ENCODE peak calls at places on chromosomes 12 and 14, in five cellular contexts. M, S, Z, N and L are unnamed samples. For H3K4me1, the result is how much of the 10 kb centered on the place peaks cover.

GRCh38 chr14:96824283-96824682 is 27.1 kb downstream of the VRK1 start:
- DNase-seq in S (no peak), M (peak), Z (no peak), N (no peak), L (peak)

GRCh38 chr14:90382491-90383125 is 14.2 kb upstream of the CALM1 start:
- DNase-seq in N (no peak), M (peak), S (no peak), Z (no peak), L (peak)

GRCh38 chr12:45730842-45731336 is 1.4 kb downstream of the ARID2 start:
- DNase-seq in Z (no peak), M (peak), N (no peak), S (no peak), L (no peak)

GRCh38 chr12:53676715-53677611 is 1.1 kb upstream of the ATP5MC2 start:
- DNase-seq in M (peak), N (no peak), S (peak), Z (peak), L (peak)

GRCh38 chr14:49621114-49621881 is 699 bp downstream of the MGAT2 start:
- DNase-seq in M (peak), Z (no peak), S (peak), N (no peak), L (no peak)

GRCh38 chr12:54437243-54437642 is 18.2 kb upstream of the ITGA5 start:
- DNase-seq in N (no peak), Z (no peak), M (no peak), S (no peak), L (no peak)

GRCh38 chr12:12704593-12705230 is 8.7 kb upstream of the GPR19 start:
- DNase-seq in N (no peak), S (peak), M (peak), Z (peak), L (peak)

GRCh38 chr12:68559984-68560822 is 50.5 kb upstream of the RAP1B start:
- DNase-seq in N (no peak), Z (no peak), M (peak), S (peak), L (peak)

GRCh38 chr14:51239813-51240803 is at the start of gene TMX1:
- DNase-seq in Z (peak), S (peak), N (peak), M (peak), L (peak)

GRCh38 chr14:31994391-31995033 is 82.6 kb upstream of the ARHGAP5 start:
- DNase-seq in N (no peak), M (no peak), Z (no peak), S (no peak), L (no peak)

GRCh38 chr14:101017806-101018560 is 114.5 kb upstream of the RTL1 start:
- DNase-seq in M (no peak), S (peak), N (no peak), Z (no peak), L (no peak)

GRCh38 chr14:94569381-94570001 is 8.2 kb downstream of the SERPINA4 start:
- DNase-seq in Z (no peak), S (no peak), M (no peak), N (no peak), L (no peak)

GRCh38 chr14:30993071-30993470 is 32.4 kb upstream of the AP4S1 start:
- DNase-seq in M (no peak), S (no peak), N (no peak), Z (no peak), L (no peak)

GRCh38 chr12:3931721-3932120 is 58.5 kb upstream of the PARP11 start:
- DNase-seq in S (no peak), N (no peak), M (no peak), Z (no peak), L (no peak)

GRCh38 chr12:95201056-95201670 is 16.1 kb downstream of the FGD6 start:
- DNase-seq in S (no peak), M (peak), N (no peak), Z (no peak), L (peak)

GRCh38 chr12:30991466-30991865 is 64.9 kb downstream of the TSPAN11 start:
- DNase-seq in N (no peak), S (no peak), M (no peak), Z (no peak), L (no peak)

GRCh38 chr12:1504304-1505150 is 89.9 kb downstream of the FBXL14 start:
- DNase-seq in M (no peak), Z (no peak), S (peak), N (no peak), L (no peak)

GRCh38 chr12:63821781-63822251 is 22.7 kb upstream of the SRGAP1 start:
- DNase-seq in Z (no peak), M (peak), S (no peak), N (no peak), L (no peak)

GRCh38 chr14:58787601-58788000 is 149.8 kb downstream of the DACT1 start:
- DNase-seq in N (no peak), S (no peak), Z (no peak), M (no peak), L (no peak)

GRCh38 chr14:97523936-97524335 is 726.8 kb downstream of the VRK1 start:
- DNase-seq in M (no peak), N (no peak), S (no peak), Z (no peak), L (no peak)

GRCh38 chr12:116323696-116324386 is 46.3 kb upstream of the MED13L start:
- DNase-seq in N (no peak), M (no peak), Z (no peak), S (no peak), L (no peak)

GRCh38 chr12:6323340-6323994 is 13.0 kb downstream of the PLEKHG6 start:
- DNase-seq in S (peak), Z (no peak), N (peak), M (peak), L (peak)

GRCh38 chr12:47156167-47156736 is 76.5 kb upstream of the AMIGO2 start:
- DNase-seq in M (peak), N (no peak), S (no peak), Z (no peak), L (peak)

GRCh38 chr14:62179367-62180018 is 417.3 kb downstream of the SNAPC1 start:
- DNase-seq in N (peak), S (peak), Z (peak), M (peak), L (peak)

GRCh38 chr12:57522887-57523705 is 472 bp downstream of the MBD6 start:
- DNase-seq in M (peak), N (no peak), S (no peak), Z (peak), L (peak)

GRCh38 chr12:24596768-24597388 is 352.0 kb downstream of the BCAT1 start:
- DNase-seq in Z (peak), S (no peak), N (no peak), M (peak), L (peak)

GRCh38 chr12:121983546-121984205 is 38.0 kb upstream of the BCL7A start:
- DNase-seq in S (no peak), Z (no peak), N (no peak), M (no peak), L (no peak)

GRCh38 chr12:71691504-71692129 is 5.7 kb downstream of the TMEM19 start:
- DNase-seq in N (no peak), S (no peak), Z (no peak), M (no peak), L (no peak)

GRCh38 chr14:55581011-55581806 is 1.2 kb downstream of the KTN1 start:
- DNase-seq in M (no peak), Z (no peak), S (peak), N (no peak), L (peak)

GRCh38 chr14:61517861-61518802 is 177.2 kb upstream of the HIF1A start:
- DNase-seq in M (no peak), S (no peak), Z (no peak), N (no peak), L (no peak)

GRCh38 chr12:119417440-119417839 is 82.9 kb downstream of the CCDC60 start:
- DNase-seq in S (no peak), Z (no peak), M (no peak), N (no peak), L (no peak)

GRCh38 chr12:132489078-132489601 is 811 bp upstream of the FBRSL1 start:
- DNase-seq in N (no peak), M (no peak), Z (peak), S (no peak), L (peak)

GRCh38 chr12:126480396-126480795 is 1415.2 kb downstream of the AACS start:
- DNase-seq in Z (no peak), S (peak), N (no peak), M (no peak), L (no peak)

GRCh38 chr12:31011746-31012567 is 61.7 kb upstream of the DDX11 start:
- DNase-seq in Z (no peak), M (no peak), N (no peak), S (no peak), L (no peak)

GRCh38 chr12:64739778-64740177 is 19.4 kb downstream of the GNS start:
- DNase-seq in M (peak), N (no peak), S (no peak), Z (no peak), L (no peak)

GRCh38 chr12:130281157-130281799 is 56.4 kb upstream of the PIWIL1 start:
- DNase-seq in N (peak), Z (peak), S (peak), M (no peak), L (no peak)

GRCh38 chr12:80709811-80710726 is 2.6 kb downstream of the MYF6 start:
- DNase-seq in M (no peak), Z (peak), S (peak), N (no peak), L (no peak)

GRCh38 chr14:68749487-68750475 is 43.1 kb downstream of the ZFP36L1 start:
- DNase-seq in S (no peak), Z (no peak), N (no peak), M (peak), L (peak)

GRCh38 chr12:103806807-103807206 is 34.2 kb downstream of the NT5DC3 start:
- DNase-seq in Z (no peak), M (no peak), S (no peak), N (no peak), L (no peak)

DNA sequence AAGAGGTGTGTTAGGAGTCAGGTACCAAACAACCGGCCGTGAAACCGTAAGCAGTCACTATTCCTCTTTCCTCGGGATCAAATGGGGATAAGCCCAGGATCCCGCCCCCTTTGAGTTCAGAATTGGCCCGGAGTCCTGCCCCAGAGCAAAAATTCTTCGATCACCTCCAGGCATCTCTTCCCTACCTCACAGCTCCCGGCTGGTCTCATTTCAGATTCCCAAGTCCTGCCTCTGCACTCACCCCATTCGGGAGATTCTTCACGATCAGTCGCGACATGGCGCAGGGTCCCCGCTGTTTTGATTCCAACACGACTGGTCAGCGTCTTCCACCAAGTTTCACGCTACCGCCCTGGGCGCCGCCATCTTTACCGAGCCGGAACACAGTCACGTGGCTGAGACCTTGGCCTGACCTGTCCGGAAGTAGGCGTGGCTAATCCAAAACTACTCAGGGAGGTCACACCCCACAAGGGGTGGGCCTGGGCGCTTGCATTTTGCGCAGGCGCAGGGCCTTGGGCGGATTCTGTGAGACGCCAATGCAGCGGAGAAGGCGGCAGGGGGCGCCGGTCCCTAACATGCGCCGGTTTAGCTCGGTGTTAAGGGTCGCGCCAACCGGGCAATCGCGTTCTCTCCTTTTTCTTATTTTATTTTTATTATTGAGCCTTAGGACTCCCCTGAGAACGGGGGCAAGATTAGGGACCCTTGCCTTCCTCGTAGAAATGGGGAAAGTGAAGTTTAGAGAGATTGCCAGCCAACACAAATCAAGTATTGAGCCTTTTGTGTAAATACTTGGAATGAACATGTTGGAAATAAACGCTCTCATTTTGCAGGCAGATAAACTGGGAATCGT is at the start of gene RBM19:
- DNase-seq in Z (peak), N (peak), M (peak), S (peak), L (peak)
- H3K18ac ChIP-seq in Z (no peak), N (no peak), M (peak), S (peak), L (no peak)

GRCh38 chr12:108403952-108404351 is 64.8 kb upstream of the CMKLR1 start:
- DNase-seq in S (no peak), M (no peak), Z (no peak), N (no peak), L (no peak)
- H3K4me1 ChIP-seq in S (under half), M (under half), Z (under half), N (under half), L (under half)

DNA sequence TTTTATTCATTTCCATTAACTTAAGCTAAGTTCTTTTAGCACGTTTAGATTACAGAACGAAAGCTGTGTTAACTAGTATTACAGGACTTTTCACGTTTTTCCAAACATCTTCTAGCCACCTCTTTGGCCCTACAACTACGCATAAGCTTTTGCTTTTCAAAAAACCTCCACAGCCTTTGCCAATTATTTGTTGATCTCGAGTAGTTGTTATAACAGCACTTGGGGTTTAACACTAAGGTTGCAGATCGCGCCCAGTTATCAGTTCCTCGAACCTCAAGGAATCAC is 453 bp upstream of the RBM25 start:
- DNase-seq in M (no peak), S (no peak), Z (no peak), N (no peak), L (no peak)
- H3K18ac ChIP-seq in M (peak), S (peak), Z (peak), N (no peak), L (peak)

DNA sequence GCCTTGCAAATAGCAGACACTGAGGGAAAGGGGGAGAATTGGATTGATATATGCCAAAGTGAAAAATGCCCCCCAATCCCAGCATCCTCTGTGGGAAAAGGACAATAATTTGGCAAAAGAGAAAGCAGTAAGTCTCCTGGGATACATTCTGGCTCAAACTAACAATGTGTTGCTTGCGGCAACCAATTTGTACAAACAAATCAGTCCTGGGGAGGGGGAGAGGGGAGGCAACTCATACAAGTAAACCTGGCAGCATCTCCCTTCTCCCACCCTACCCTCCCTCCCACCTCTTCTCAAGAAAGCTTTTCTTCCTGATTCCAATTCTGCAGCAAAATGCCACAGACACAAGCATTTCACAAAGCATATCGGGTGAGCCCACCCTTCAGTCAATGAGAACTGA is 57.0 kb downstream of the STON2 start:
- DNase-seq in N (no peak), Z (no peak), M (no peak), S (no peak), L (no peak)
- H3K4me1 ChIP-seq in N (under half), Z (under half), M (under half), S (under half), L (under half)